ENCODE peak calls at places on chromosomes 3 and 15, in nine cellular contexts. G is left ventricle myocardium inferior; A is H54; W is iris pigment epithelial cell; X is B cell; T is stimulated activated CD8-positive, alpha-beta memory T cell treated with anti-CD3 and anti-CD28 coated beads, Interleukin-7, amount 100 ng/mL, for 24 hours; L is neural crest cell; H is effector CD4-positive, alpha-beta T cell; U is colonic mucosa. M is an unnamed sample.
A peak's percentile ranks its signal among the peaks of the same experiment; 100 is the strongest.

GRCh38 chr3:148938306-148938705 is 53.0 kb upstream of the GYG1 start:
- DNase-seq in G (no peak), A (no peak), W (peak; percentile 44), X (no peak), T (no peak), L (no peak), H (no peak), U (no peak), M (no peak)

GRCh38 chr3:94862703-94863102 is 799.8 kb downstream of the NSUN3 start:
- DNase-seq in G (no peak), A (peak; percentile 2), W (peak; percentile 30), X (no peak), T (no peak), L (peak; percentile 9), H (no peak), U (no peak), M (no peak)

GRCh38 chr3:64399205-64399800 is 174.0 kb upstream of the PRICKLE2 start:
- DNase-seq in G (no peak), A (peak; percentile 36), W (peak; percentile 70), X (no peak), T (no peak), L (peak; percentile 47), H (no peak), U (peak; percentile 35), M (no peak)

GRCh38 chr15:78567541-78567940 is 2.2 kb downstream of the CHRNA5 start:
- DNase-seq in G (no peak), A (no peak), W (no peak), X (no peak), T (no peak), L (no peak), H (no peak), U (no peak), M (no peak)

GRCh38 chr15:100931143-100931890 is 12.2 kb downstream of the LRRK1 start:
- DNase-seq in G (no peak), A (no peak), W (no peak), X (no peak), T (no peak), L (no peak), H (no peak), U (no peak), M (no peak)

GRCh38 chr15:84598993-84599392 is 1.8 kb upstream of the ZSCAN2 start:
- DNase-seq in G (no peak), A (peak; percentile 33), W (peak; percentile 72), X (no peak), T (no peak), L (peak; percentile 52), H (no peak), U (no peak), M (no peak)

GRCh38 chr3:33211444-33211843 is 7.2 kb downstream of the SUSD5 start:
- DNase-seq in G (no peak), A (peak; percentile 53), W (peak; percentile 94), X (no peak), T (no peak), L (no peak), H (no peak), U (no peak), M (no peak)

GRCh38 chr3:115401891-115402501 is 221.3 kb upstream of the GAP43 start:
- DNase-seq in G (no peak), A (no peak), W (peak; percentile 73), X (no peak), T (no peak), L (no peak), H (no peak), U (no peak), M (no peak)

GRCh38 chr15:66154581-66154980 is 99.0 kb downstream of the MEGF11 start:
- DNase-seq in G (no peak), A (no peak), W (no peak), X (no peak), T (no peak), L (no peak), H (no peak), U (no peak), M (no peak)

GRCh38 chr15:85598203-85598602 is 196.5 kb downstream of the KLHL25 start:
- DNase-seq in G (no peak), A (no peak), W (no peak), X (no peak), T (no peak), L (no peak), H (no peak), U (no peak), M (no peak)

GRCh38 chr15:32983679-32984078 is 210.8 kb downstream of the FMN1 start:
- DNase-seq in G (no peak), A (no peak), W (no peak), X (no peak), T (no peak), L (no peak), H (no peak), U (no peak), M (no peak)

GRCh38 chr3:187773233-187773962 is 28.1 kb upstream of the BCL6 start:
- DNase-seq in G (no peak), A (no peak), W (no peak), X (peak; percentile 64), T (no peak), L (no peak), H (no peak), U (no peak), M (no peak)

GRCh38 chr15:39267685-39268084 is 313.2 kb upstream of the THBS1 start:
- DNase-seq in G (no peak), A (no peak), W (peak; percentile 73), X (no peak), T (no peak), L (no peak), H (no peak), U (no peak), M (no peak)

GRCh38 chr3:13022348-13023250 is 50.6 kb downstream of the IQSEC1 start:
- DNase-seq in G (peak; percentile 85), A (peak; percentile 84), W (peak; percentile 83), X (peak; percentile 72), T (no peak), L (no peak), H (no peak), U (peak; percentile 51), M (no peak)

GRCh38 chr3:22249658-22250057 is 498.6 kb upstream of the ZNF385D start:
- DNase-seq in G (no peak), A (no peak), W (no peak), X (no peak), T (no peak), L (no peak), H (no peak), U (no peak), M (no peak)

GRCh38 chr15:82040862-82041261 is 5.0 kb downstream of the MEX3B start:
- DNase-seq in G (no peak), A (no peak), W (no peak), X (no peak), T (no peak), L (no peak), H (no peak), U (peak; percentile 38), M (no peak)

GRCh38 chr3:153595186-153595815 is 433.3 kb downstream of the RAP2B start:
- DNase-seq in G (no peak), A (no peak), W (peak; percentile 47), X (no peak), T (no peak), L (no peak), H (no peak), U (no peak), M (no peak)

GRCh38 chr3:50415066-50415465 is 55.7 kb upstream of the TMEM115 start:
- DNase-seq in G (no peak), A (no peak), W (no peak), X (no peak), T (no peak), L (no peak), H (no peak), U (no peak), M (no peak)

GRCh38 chr3:159131376-159131775 is 329.5 kb downstream of the MFSD1 start:
- DNase-seq in G (no peak), A (no peak), W (peak; percentile 41), X (no peak), T (no peak), L (no peak), H (no peak), U (no peak), M (no peak)

GRCh38 chr3:174355505-174355904 is 503.6 kb upstream of the NAALADL2 start:
- DNase-seq in G (no peak), A (no peak), W (peak; percentile 31), X (no peak), T (no peak), L (no peak), H (no peak), U (no peak), M (no peak)

GRCh38 chr3:138687236-138687635 is 78.7 kb downstream of the FAIM start:
- DNase-seq in G (no peak), A (no peak), W (peak; percentile 64), X (no peak), T (no peak), L (no peak), H (no peak), U (no peak), M (no peak)

GRCh38 chr3:97821413-97821809 is 400 bp upstream of the CRYBG3 start:
- DNase-seq in G (peak; percentile 38), A (no peak), W (peak; percentile 81), X (peak; percentile 39), T (no peak), L (peak; percentile 19), H (peak; percentile 30), U (peak; percentile 61), M (no peak)

GRCh38 chr3:128385080-128385832 is 81.4 kb downstream of the DNAJB8 start:
- DNase-seq in G (peak; percentile 85), A (peak; percentile 70), W (peak; percentile 37), X (no peak), T (no peak), L (no peak), H (no peak), U (no peak), M (no peak)

GRCh38 chr3:171282041-171282440 is 178.2 kb downstream of the TNIK start:
- DNase-seq in G (no peak), A (no peak), W (peak; percentile 84), X (no peak), T (no peak), L (no peak), H (no peak), U (peak; percentile 21), M (no peak)

GRCh38 chr15:75843618-75844610 is 667 bp downstream of the UBE2Q2 start:
- DNase-seq in G (peak; percentile 61), A (peak; percentile 51), W (peak; percentile 66), X (peak; percentile 76), T (peak; percentile 23), L (peak; percentile 44), H (peak; percentile 41), U (peak; percentile 77), M (peak; percentile 23)

GRCh38 chr15:92907880-92908279 is 7.8 kb downstream of the CHD2 start:
- DNase-seq in G (no peak), A (no peak), W (peak; percentile 89), X (no peak), T (no peak), L (no peak), H (peak; percentile 43), U (no peak), M (no peak)

GRCh38 chr3:40237892-40238571 is 71.5 kb upstream of the EIF1B start:
- DNase-seq in G (no peak), A (no peak), W (peak; percentile 36), X (no peak), T (no peak), L (peak; percentile 15), H (no peak), U (no peak), M (no peak)

GRCh38 chr3:178238179-178238578 is 298.1 kb upstream of the KCNMB2 start:
- DNase-seq in G (no peak), A (no peak), W (no peak), X (no peak), T (no peak), L (no peak), H (no peak), U (no peak), M (no peak)

GRCh38 chr15:67181221-67181639 is 73.2 kb downstream of the AAGAB start:
- DNase-seq in G (no peak), A (no peak), W (no peak), X (no peak), T (no peak), L (no peak), H (no peak), U (peak; percentile 13), M (no peak)

GRCh38 chr15:70100495-70101331 is 3.0 kb upstream of the TLE3 start:
- DNase-seq in G (peak; percentile 39), A (no peak), W (peak; percentile 80), X (peak; percentile 69), T (peak; percentile 30), L (peak; percentile 59), H (peak; percentile 58), U (peak; percentile 66), M (peak; percentile 60)

GRCh38 chr15:74657846-74658245 is 38.0 kb downstream of the EDC3 start:
- DNase-seq in G (no peak), A (no peak), W (peak; percentile 63), X (no peak), T (no peak), L (no peak), H (no peak), U (no peak), M (no peak)

M was measured in effector memory CD8-positive, alpha-beta T cell.